ENCODE peak calls at places on chromosomes 1 and 21, in ten cellular contexts. N, U, A, X, Q, L, O, K, G and W are unnamed samples.

GRCh38 chr21:25912402-25912746 is 177.6 kb downstream of the GABPA start:
- DNase-seq in N (no peak), U (no peak), A (no peak), X (no peak), Q (no peak), L (no peak), O (no peak), K (no peak), G (no peak), W (no peak)

GRCh38 chr1:25922633-25923567 is 16.7 kb upstream of the STMN1 start:
- DNase-seq in N (peak), U (no peak), A (no peak), X (no peak), Q (no peak), L (peak), O (peak), K (peak), G (no peak), W (no peak)

GRCh38 chr1:116169898-116170297 is 58.7 kb downstream of the MAB21L3 start:
- DNase-seq in N (no peak), U (no peak), A (no peak), X (no peak), Q (no peak), L (no peak), O (no peak), K (no peak), G (no peak), W (no peak)

GRCh38 chr1:3015744-3016143 is 5.5 kb upstream of the ACTRT2 start:
- DNase-seq in N (no peak), U (peak), A (no peak), X (no peak), Q (no peak), L (no peak), O (no peak), K (no peak), G (no peak), W (no peak)

GRCh38 chr1:198669023-198669698 is 30.3 kb downstream of the PTPRC start:
- DNase-seq in N (peak), U (no peak), A (no peak), X (peak), Q (peak), L (peak), O (peak), K (peak), G (peak), W (peak)

GRCh38 chr1:17588048-17588781 is 48.7 kb downstream of the ARHGEF10L start:
- DNase-seq in N (peak), U (no peak), A (no peak), X (peak), Q (peak), L (peak), O (no peak), K (no peak), G (no peak), W (no peak)

GRCh38 chr1:27934818-27935549 is at the start of gene SMPDL3B:
- DNase-seq in N (peak), U (no peak), A (no peak), X (no peak), Q (no peak), L (peak), O (no peak), K (no peak), G (no peak), W (no peak)

GRCh38 chr1:200131551-200132125 is 104.1 kb downstream of the NR5A2 start:
- DNase-seq in N (peak), U (no peak), A (no peak), X (peak), Q (no peak), L (peak), O (no peak), K (no peak), G (no peak), W (no peak)

GRCh38 chr21:30216041-30216723 is at the start of gene CLDN8:
- DNase-seq in N (no peak), U (no peak), A (no peak), X (no peak), Q (no peak), L (peak), O (no peak), K (no peak), G (no peak), W (no peak)

GRCh38 chr1:192747942-192748341 is 60.9 kb upstream of the RGS2 start:
- DNase-seq in N (peak), U (no peak), A (no peak), X (peak), Q (peak), L (no peak), O (no peak), K (no peak), G (no peak), W (no peak)

GRCh38 chr1:110341872-110342331 is 2.7 kb downstream of the RBM15 start:
- DNase-seq in N (no peak), U (no peak), A (no peak), X (no peak), Q (no peak), L (no peak), O (no peak), K (no peak), G (no peak), W (no peak)

GRCh38 chr1:16260814-16261213 is 23.8 kb upstream of the CPLANE2 start:
- DNase-seq in N (peak), U (no peak), A (no peak), X (peak), Q (no peak), L (peak), O (no peak), K (no peak), G (no peak), W (no peak)

GRCh38 chr1:20476260-20477038 is 9.6 kb downstream of the CAMK2N1 start:
- DNase-seq in N (peak), U (no peak), A (no peak), X (no peak), Q (no peak), L (peak), O (peak), K (no peak), G (no peak), W (no peak)

GRCh38 chr1:234186037-234186688 is 187.1 kb upstream of the COA6 start:
- DNase-seq in N (no peak), U (peak), A (peak), X (peak), Q (peak), L (peak), O (no peak), K (no peak), G (peak), W (no peak)

GRCh38 chr1:119116725-119117124 is 23.7 kb downstream of the WARS2 start:
- DNase-seq in N (peak), U (no peak), A (no peak), X (peak), Q (peak), L (no peak), O (no peak), K (no peak), G (no peak), W (no peak)

GRCh38 chr1:172719066-172719627 is 60.2 kb downstream of the FASLG start:
- DNase-seq in N (no peak), U (no peak), A (no peak), X (peak), Q (peak), L (no peak), O (no peak), K (no peak), G (no peak), W (no peak)

GRCh38 chr1:8845104-8846097 is 28.0 kb upstream of the RERE start:
- DNase-seq in N (no peak), U (no peak), A (no peak), X (no peak), Q (no peak), L (no peak), O (no peak), K (no peak), G (no peak), W (no peak)

GRCh38 chr1:71695820-71696219 is 586.5 kb downstream of the NEGR1 start:
- DNase-seq in N (no peak), U (no peak), A (no peak), X (peak), Q (peak), L (no peak), O (no peak), K (no peak), G (no peak), W (peak)

GRCh38 chr1:36733748-36734147 is 251.0 kb upstream of the CSF3R start:
- DNase-seq in N (no peak), U (no peak), A (no peak), X (no peak), Q (no peak), L (no peak), O (no peak), K (no peak), G (no peak), W (no peak)

GRCh38 chr21:46187251-46187650 is 3.0 kb upstream of the SPATC1L start:
- DNase-seq in N (no peak), U (no peak), A (no peak), X (no peak), Q (no peak), L (no peak), O (peak), K (no peak), G (no peak), W (no peak)

GRCh38 chr21:44709426-44710293 is 1.7 kb downstream of the TSPEAR start:
- DNase-seq in N (no peak), U (peak), A (no peak), X (peak), Q (no peak), L (no peak), O (peak), K (no peak), G (no peak), W (no peak)

GRCh38 chr1:7325254-7325653 is 445.8 kb upstream of the VAMP3 start:
- DNase-seq in N (no peak), U (no peak), A (no peak), X (no peak), Q (no peak), L (no peak), O (no peak), K (no peak), G (no peak), W (no peak)

GRCh38 chr21:46661211-46661625 is 25.7 kb downstream of the PRMT2 start:
- DNase-seq in N (peak), U (no peak), A (no peak), X (peak), Q (peak), L (peak), O (peak), K (no peak), G (peak), W (peak)

GRCh38 chr1:235583511-235584001 is 66.0 kb downstream of the GNG4 start:
- DNase-seq in N (no peak), U (no peak), A (no peak), X (no peak), Q (peak), L (no peak), O (no peak), K (no peak), G (no peak), W (no peak)

GRCh38 chr21:37505963-37506362 is 139.4 kb downstream of the DYRK1A start:
- DNase-seq in N (no peak), U (no peak), A (no peak), X (no peak), Q (no peak), L (no peak), O (no peak), K (no peak), G (no peak), W (no peak)

GRCh38 chr1:174159253-174160108 is at the start of gene RABGAP1L:
- DNase-seq in N (peak), U (peak), A (peak), X (peak), Q (peak), L (peak), O (peak), K (peak), G (peak), W (peak)

GRCh38 chr1:174160109-174160473 is 771 bp downstream of the RABGAP1L start:
- DNase-seq in N (peak), U (no peak), A (no peak), X (peak), Q (peak), L (peak), O (peak), K (peak), G (peak), W (no peak)

GRCh38 chr1:174161813-174162212 is 2.5 kb downstream of the RABGAP1L start:
- DNase-seq in N (no peak), U (no peak), A (no peak), X (no peak), Q (no peak), L (no peak), O (peak), K (no peak), G (no peak), W (no peak)

GRCh38 chr1:174158767-174159252 is 510 bp upstream of the RABGAP1L start:
- DNase-seq in N (no peak), U (no peak), A (no peak), X (no peak), Q (no peak), L (no peak), O (peak), K (no peak), G (peak), W (no peak)

DNA sequence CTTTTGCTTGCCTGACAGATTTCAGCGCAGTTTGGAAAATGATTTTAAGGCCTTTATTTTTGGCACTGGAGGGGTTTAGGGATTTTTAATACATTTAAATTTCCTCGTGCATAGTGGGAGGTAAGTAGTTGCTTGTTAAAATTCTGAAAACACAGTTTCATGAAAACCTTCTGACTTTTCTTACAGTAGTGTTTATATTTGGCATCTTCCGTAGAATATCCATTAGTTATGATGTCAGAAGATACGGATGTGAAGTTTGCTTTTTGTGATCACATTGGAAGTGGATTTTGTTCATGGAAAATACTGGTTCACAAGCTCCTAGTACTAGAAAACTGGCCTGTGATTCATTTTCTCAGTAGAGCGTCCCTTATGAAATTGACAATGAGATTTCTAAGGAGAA is 1.3 kb downstream of the RABGAP1L start:
- DNase-seq in N (no peak), U (no peak), A (no peak), X (no peak), Q (no peak), L (no peak), O (no peak), K (no peak), G (no peak), W (no peak)
- H3K4me3 ChIP-seq in N (no peak), U (peak), A (peak), X (peak), Q (peak), L (peak), O (peak), K (peak), G (peak), W (peak)

DNA sequence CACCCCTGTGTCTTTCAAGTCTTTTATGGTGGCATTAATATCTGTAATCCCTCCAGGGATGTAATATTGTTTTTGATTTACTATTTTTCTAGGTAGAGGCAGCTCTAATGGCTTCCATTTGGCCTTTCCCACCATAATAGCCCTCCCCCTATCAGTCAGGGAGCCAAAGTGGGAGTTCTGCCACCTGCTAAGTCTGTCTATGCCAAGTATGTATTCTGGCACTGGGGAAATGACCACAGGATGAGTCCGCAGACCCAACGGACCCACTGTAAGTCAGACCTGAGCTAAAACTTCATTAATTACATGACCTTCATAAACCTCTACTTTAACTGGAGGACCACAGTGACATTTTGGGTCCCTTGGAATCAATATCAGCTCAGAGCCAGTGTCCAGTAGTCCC is 77.1 kb downstream of the GBP6 start:
- DNase-seq in N (no peak), U (no peak), A (no peak), X (no peak), Q (no peak), L (no peak), O (no peak), K (no peak), G (no peak), W (no peak)
- H3K4me3 ChIP-seq in N (no peak), U (no peak), A (no peak), X (no peak), Q (no peak), L (no peak), O (no peak), K (no peak), G (no peak), W (no peak)

DNA sequence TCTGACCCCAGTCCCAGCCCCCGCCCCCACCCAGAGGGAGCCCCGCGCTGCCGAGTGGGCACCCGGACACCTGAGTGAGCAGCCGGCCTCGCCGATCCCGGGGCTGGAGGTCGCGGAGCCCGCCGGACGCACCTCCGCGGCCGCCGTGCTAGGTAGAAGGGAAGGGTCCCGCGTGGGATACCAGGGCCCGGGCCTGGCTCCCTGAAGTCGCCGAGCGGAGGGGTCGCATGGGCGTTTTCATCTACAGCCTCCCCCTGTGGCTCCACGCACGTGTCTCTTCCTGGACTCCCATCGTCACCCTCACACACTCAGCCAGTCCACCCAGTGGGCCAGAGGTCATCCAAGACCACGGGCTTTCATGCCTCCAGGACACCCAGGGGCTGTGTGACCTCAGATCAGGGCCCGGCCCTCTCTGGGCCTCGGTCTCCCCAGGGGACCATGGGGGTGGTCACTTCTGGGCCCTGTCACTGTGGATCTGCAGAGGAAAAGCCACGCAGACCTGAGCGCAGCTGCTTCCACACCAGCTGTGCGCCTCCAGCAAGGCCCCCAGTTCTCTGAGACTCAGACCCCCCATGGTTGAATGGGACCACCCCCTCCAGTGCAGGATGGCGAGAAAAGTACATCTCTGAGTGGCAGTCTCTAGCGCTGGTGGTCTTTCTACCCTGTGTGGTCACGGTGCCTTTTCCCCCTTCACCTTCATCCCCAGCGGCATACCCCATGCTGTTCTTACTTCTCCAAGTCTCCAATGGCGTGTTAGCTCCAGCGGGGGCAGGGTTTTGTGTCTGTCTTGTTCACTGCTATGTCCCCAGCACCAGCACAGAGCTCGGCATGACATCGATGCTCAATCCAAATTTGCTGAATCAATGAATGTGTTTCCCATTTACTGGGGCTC is 574 bp upstream of the SDC3 start:
- DNase-seq in N (no peak), U (peak), A (no peak), X (no peak), Q (no peak), L (no peak), O (peak), K (no peak), G (no peak), W (no peak)
- H3K4me3 ChIP-seq in N (peak), U (peak), A (peak), X (peak), Q (peak), L (peak), O (peak), K (no peak), G (no peak), W (peak)

DNA sequence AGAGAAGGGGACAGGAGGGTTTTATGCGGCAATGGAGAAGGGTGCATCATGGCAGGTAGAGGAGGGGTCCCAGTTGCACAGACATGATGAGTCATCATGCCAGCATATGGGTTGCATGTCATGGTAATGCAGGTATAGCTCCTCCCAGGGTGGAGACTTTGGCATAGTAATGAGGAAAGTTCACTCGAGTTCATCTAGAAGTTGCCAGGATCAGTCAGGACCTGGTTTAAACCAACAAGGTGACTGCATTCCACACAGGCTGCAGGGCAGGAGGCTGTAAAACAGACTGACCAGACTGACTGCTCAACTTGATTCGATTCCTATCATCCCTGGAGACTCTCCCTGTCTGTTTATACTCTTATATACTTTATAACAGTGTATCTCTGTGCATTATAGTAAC is 355.8 kb upstream of the DUSP10 start:
- DNase-seq in N (no peak), U (no peak), A (no peak), X (no peak), Q (no peak), L (peak), O (no peak), K (no peak), G (no peak), W (no peak)
- H3K4me3 ChIP-seq in N (no peak), U (no peak), A (no peak), X (no peak), Q (no peak), L (no peak), O (no peak), K (no peak), G (no peak), W (no peak)

DNA sequence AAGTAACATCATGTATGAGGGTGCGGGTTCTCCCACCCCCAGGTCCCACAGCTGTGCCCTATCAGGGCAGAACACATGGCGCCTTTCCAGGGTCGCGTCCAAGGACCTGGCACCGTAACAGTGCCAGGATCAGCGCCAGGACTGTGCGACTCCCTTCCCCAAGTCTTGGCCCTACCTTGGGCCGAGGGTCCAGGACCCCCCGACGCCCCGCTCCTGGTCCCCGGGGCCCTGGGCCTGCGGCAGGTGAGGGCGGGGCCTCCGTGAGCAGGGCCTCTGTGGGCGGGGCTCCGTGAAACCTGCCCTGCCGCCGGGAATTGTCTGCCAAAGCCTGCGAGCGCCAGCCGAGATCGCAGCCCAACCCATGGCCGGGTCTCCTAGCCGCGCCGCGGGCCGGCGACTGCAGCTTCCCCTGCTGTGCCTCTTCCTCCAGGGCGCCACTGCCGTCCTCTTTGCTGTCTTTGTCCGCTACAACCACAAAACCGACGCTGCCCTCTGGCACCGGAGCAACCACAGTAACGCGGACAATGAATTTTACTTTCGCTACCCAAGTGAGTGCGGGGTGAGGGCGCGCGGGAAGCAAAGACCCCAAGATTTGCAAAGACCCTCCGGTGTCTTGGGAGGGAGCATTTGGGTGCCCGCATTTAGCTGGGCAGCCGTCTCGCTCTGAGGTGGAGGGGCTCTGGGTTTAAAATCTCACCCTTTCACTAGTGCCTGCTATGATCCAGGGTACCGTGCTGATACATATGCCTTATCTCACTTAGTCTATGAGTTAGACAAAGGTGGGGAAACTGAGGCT is at the start of gene RHBG:
- DNase-seq in N (peak), U (no peak), A (no peak), X (peak), Q (no peak), L (peak), O (no peak), K (no peak), G (no peak), W (no peak)
- H3K4me3 ChIP-seq in N (peak), U (peak), A (peak), X (no peak), Q (peak), L (peak), O (no peak), K (peak), G (no peak), W (peak)

DNA sequence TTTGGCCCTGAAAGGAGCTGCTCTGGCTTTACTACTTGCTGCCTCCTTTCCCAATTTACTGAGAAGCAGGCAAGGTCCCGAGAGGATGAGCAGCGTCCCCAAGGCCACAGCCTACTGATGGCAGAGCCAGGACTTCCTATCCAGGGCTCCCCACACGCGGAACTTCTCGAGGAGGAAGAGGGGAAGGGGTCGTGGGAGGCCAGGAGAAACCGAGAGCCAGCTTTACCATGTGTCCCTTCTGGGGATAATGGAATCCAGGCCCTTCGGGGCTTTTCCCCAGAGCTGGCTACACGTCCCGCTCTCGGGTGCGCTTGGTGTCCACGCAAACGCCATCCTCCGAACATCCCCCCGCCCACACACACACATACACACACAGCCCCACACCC is 4.3 kb upstream of the CCN1 start:
- DNase-seq in N (peak), U (no peak), A (peak), X (no peak), Q (no peak), L (no peak), O (no peak), K (no peak), G (no peak), W (no peak)
- H3K4me3 ChIP-seq in N (peak), U (peak), A (peak), X (peak), Q (peak), L (peak), O (no peak), K (peak), G (peak), W (peak)